ENCODE peak calls at places on chromosomes 5 and 9, in eight cellular contexts. N, E, V, H, G, C, I and K are unnamed samples.

GRCh38 chr5:172502969-172503368 is 48.6 kb upstream of the SH3PXD2B start:
- DNase-seq in C (no peak), N (no peak), H (no peak), V (no peak), E (no peak), I (peak; percentile 37), G (peak; percentile 78), K (no peak)

GRCh38 chr5:7686794-7687193 is 164.1 kb downstream of the CFAP90 start:
- DNase-seq in N (no peak), E (no peak), C (no peak), V (no peak), G (peak; percentile 41), H (no peak), I (no peak), K (no peak)

GRCh38 chr9:98860871-98861293 is 53.4 kb downstream of the GALNT12 start:
- DNase-seq in G (peak; percentile 37), V (peak; percentile 88), H (peak; percentile 55), E (no peak), N (peak; percentile 84), I (peak; percentile 54), C (no peak), K (no peak)

GRCh38 chr9:135008416-135008815 is 79.1 kb upstream of the OLFM1 start:
- DNase-seq in H (no peak), V (no peak), I (no peak), N (no peak), C (no peak), G (no peak), E (no peak), K (no peak)

GRCh38 chr5:55406292-55406691 is 98.5 kb downstream of the MTREX start:
- DNase-seq in H (no peak), V (no peak), E (no peak), I (no peak), N (no peak), C (no peak), G (no peak), K (no peak)

GRCh38 chr9:121393318-121393717 is 23.3 kb upstream of the STOM start:
- DNase-seq in E (no peak), V (no peak), C (no peak), N (no peak), I (no peak), H (no peak), G (no peak), K (no peak)

GRCh38 chr5:65868509-65868908 is 57.9 kb upstream of the ERBIN start:
- DNase-seq in V (no peak), I (no peak), C (no peak), H (no peak), G (no peak), N (no peak), E (no peak), K (no peak)

GRCh38 chr9:137449931-137450537 is 8.9 kb upstream of the ENTPD8 start:
- DNase-seq in G (peak; percentile 36), H (no peak), N (peak; percentile 21), V (no peak), C (peak; percentile 55), I (no peak), E (peak; percentile 46), K (peak; percentile 42)

GRCh38 chr5:81760521-81760920 is 9.6 kb upstream of the SSBP2 start:
- DNase-seq in H (no peak), I (no peak), G (no peak), N (no peak), V (no peak), C (no peak), E (no peak), K (no peak)

GRCh38 chr5:74648835-74649286 is 8.3 kb upstream of the ENC1 start:
- DNase-seq in G (peak; percentile 77), N (no peak), I (peak; percentile 81), V (no peak), H (no peak), E (peak; percentile 51), C (no peak), K (no peak)

GRCh38 chr9:110308504-110309109 is 29.1 kb downstream of the TXNDC8 start:
- DNase-seq in G (no peak), C (no peak), I (no peak), H (no peak), V (no peak), N (no peak), E (no peak), K (no peak)

GRCh38 chr5:13107553-13107952 is 836.9 kb downstream of the DNAH5 start:
- DNase-seq in G (no peak), H (no peak), N (no peak), V (no peak), I (no peak), C (no peak), E (no peak), K (no peak)

DNA sequence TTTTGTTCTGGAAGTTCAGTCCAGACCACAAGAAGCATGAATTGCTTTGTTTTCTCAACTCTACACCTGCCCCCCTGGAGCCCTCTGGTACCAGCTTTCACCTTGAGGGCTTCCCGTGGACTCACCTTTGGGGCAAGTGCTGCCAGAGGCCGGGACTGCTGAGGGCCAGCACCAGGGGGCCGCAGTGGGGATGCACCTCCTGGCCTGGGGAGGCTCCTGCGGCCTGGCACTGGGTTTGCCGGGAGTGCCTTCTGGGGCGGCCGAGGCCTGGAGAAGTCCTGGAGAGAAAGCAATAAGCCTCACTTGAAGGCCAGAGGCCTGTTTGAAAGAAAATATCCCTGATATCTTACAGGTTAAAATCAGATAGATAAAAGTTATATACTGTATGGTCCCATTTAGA is 21.7 kb downstream of the NIPAL4 start:
- DNase-seq in V (no peak), N (no peak), H (no peak), C (no peak), E (no peak), I (no peak), G (no peak), K (no peak)
- H3K36me3 ChIP-seq in V (peaks cover 7% of the 10 kb centered on the region), N (no peaks in the 10 kb centered on the region), H (peaks cover 74% of the 10 kb centered on the region), C (no peaks in the 10 kb centered on the region), E (no peaks in the 10 kb centered on the region), I (no peaks in the 10 kb centered on the region), G (peaks cover 2% of the 10 kb centered on the region), K (peaks cover 33% of the 10 kb centered on the region)

GRCh38 chr5:122073864-122074263 is 4.2 kb downstream of the LOX start:
- DNase-seq in C (no peak), H (no peak), N (no peak), V (no peak), G (no peak), I (no peak), E (no peak), K (no peak)
- H3K36me3 ChIP-seq in C (no peaks in the 10 kb centered on the region), H (no peaks in the 10 kb centered on the region), N (no peaks in the 10 kb centered on the region), V (no peaks in the 10 kb centered on the region), G (no peaks in the 10 kb centered on the region), I (no peaks in the 10 kb centered on the region), E (no peaks in the 10 kb centered on the region), K (peaks cover 13% of the 10 kb centered on the region)

GRCh38 chr9:36341936-36342577 is 58.0 kb downstream of the RNF38 start:
- DNase-seq in I (no peak), E (no peak), N (no peak), H (no peak), C (no peak), G (no peak), V (no peak), K (no peak)

GRCh38 chr9:36345103-36345846 is 54.8 kb downstream of the RNF38 start:
- DNase-seq in N (no peak), C (no peak), G (peak; percentile 55), V (no peak), I (peak; percentile 18), E (peak; percentile 31), H (no peak), K (no peak)

GRCh38 chr9:36346578-36346977 is 53.5 kb downstream of the RNF38 start:
- DNase-seq in N (no peak), V (no peak), H (no peak), G (no peak), E (no peak), I (no peak), C (no peak), K (no peak)
- H3K36me3 ChIP-seq in N (peaks cover 32% of the 10 kb centered on the region), V (peaks cover 62% of the 10 kb centered on the region), H (peaks cover 100% of the 10 kb centered on the region), G (peaks cover 24% of the 10 kb centered on the region), E (peaks cover 62% of the 10 kb centered on the region), I (peaks cover 54% of the 10 kb centered on the region), C (peaks cover 29% of the 10 kb centered on the region), K (peaks cover 97% of the 10 kb centered on the region)

DNA sequence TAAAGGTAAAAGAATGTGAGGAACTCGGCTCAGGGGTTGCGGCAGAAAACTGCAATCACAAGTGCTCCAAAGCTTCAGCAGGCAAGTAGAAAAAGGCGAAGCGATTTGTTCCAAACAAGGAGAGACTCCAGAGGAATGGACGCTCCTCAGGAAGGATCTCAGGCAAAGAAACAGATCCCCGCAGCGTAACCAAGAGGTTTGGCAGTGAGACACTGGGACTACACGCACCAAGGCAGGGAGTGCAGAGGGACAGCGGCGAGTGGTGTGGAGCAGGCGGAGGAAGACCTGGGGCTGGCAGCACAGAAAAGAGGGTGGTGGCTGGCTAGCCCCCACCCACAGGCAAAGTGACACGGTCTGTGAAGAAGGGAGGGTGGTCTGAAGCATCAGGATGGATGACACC is 54.7 kb upstream of the GOLPH3 start:
- DNase-seq in C (no peak), N (no peak), I (no peak), V (no peak), G (no peak), H (no peak), E (no peak), K (no peak)
- H3K36me3 ChIP-seq in C (peaks cover 2% of the 10 kb centered on the region), N (no peaks in the 10 kb centered on the region), I (no peaks in the 10 kb centered on the region), V (peaks cover 10% of the 10 kb centered on the region), G (peaks cover 9% of the 10 kb centered on the region), H (peaks cover 51% of the 10 kb centered on the region), E (peaks cover 29% of the 10 kb centered on the region), K (peaks cover 18% of the 10 kb centered on the region)

GRCh38 chr5:32413466-32414263 is 30.9 kb downstream of the ZFR start:
- DNase-seq in V (no peak), H (no peak), G (no peak), C (no peak), N (no peak), I (no peak), E (no peak), K (no peak)
- H3K36me3 ChIP-seq in V (peaks cover 33% of the 10 kb centered on the region), H (peaks cover 95% of the 10 kb centered on the region), G (peaks cover 15% of the 10 kb centered on the region), C (peaks cover 42% of the 10 kb centered on the region), N (no peaks in the 10 kb centered on the region), I (peaks cover 31% of the 10 kb centered on the region), E (peaks cover 82% of the 10 kb centered on the region), K (peaks cover 81% of the 10 kb centered on the region)